ENCODE peak calls at places on chromosomes 6 and 20, in nine cellular contexts. G is iris pigment epithelial cell; Z is fibroblast of the aortic adventitia; P is T-cell; W is effector CD4-positive, alpha-beta T cell; T is AG10803; X is ovary; U is ACHN; M is astrocyte of the spinal cord. J is an unnamed sample.

GRCh38 chr6:63441266-63441956 is 121.6 kb upstream of the LGSN start:
- DNase-seq in G (no peak), Z (no peak), P (no peak), W (no peak), T (no peak), X (no peak), U (no peak), M (no peak), J (no peak)

GRCh38 chr6:113392551-113393055 is 464.5 kb upstream of the MARCKS start:
- DNase-seq in G (no peak), Z (no peak), P (no peak), W (no peak), T (no peak), X (no peak), U (no peak), M (no peak), J (no peak)

GRCh38 chr6:373773-374724 is 17.5 kb upstream of the IRF4 start:
- DNase-seq in G (no peak), Z (peak; percentile 40), P (no peak), W (no peak), T (peak; percentile 46), X (no peak), U (no peak), M (no peak), J (no peak)

GRCh38 chr6:30263734-30264133 is 50.5 kb upstream of the TRIM26 start:
- DNase-seq in G (peak; percentile 79), Z (peak; percentile 35), P (no peak), W (no peak), T (peak; percentile 74), X (no peak), U (peak; percentile 11), M (peak; percentile 38), J (no peak)

GRCh38 chr6:7156666-7157278 is 49.0 kb downstream of the RREB1 start:
- DNase-seq in G (peak; percentile 49), Z (peak; percentile 86), P (no peak), W (no peak), T (peak; percentile 93), X (no peak), U (no peak), M (peak; percentile 62), J (no peak)

GRCh38 chr20:53918949-53919361 is 151.4 kb downstream of the BCAS1 start:
- DNase-seq in G (no peak), Z (no peak), P (no peak), W (no peak), T (no peak), X (no peak), U (no peak), M (no peak), J (peak; percentile 71)

GRCh38 chr6:107315116-107315515 is 144.2 kb downstream of the PDSS2 start:
- DNase-seq in G (no peak), Z (no peak), P (no peak), W (no peak), T (no peak), X (no peak), U (no peak), M (no peak), J (no peak)

GRCh38 chr6:138044458-138044857 is 62.8 kb downstream of the PERP start:
- DNase-seq in G (peak; percentile 1), Z (no peak), P (no peak), W (no peak), T (no peak), X (no peak), U (no peak), M (no peak), J (no peak)

GRCh38 chr6:139583420-139583819 is 209.0 kb upstream of the CITED2 start:
- DNase-seq in G (peak; percentile 55), Z (peak; percentile 24), P (no peak), W (no peak), T (no peak), X (no peak), U (no peak), M (peak; percentile 20), J (no peak)

GRCh38 chr20:7694940-7695567 is 245.2 kb downstream of the HAO1 start:
- DNase-seq in G (no peak), Z (peak; percentile 51), P (no peak), W (no peak), T (peak; percentile 42), X (no peak), U (no peak), M (no peak), J (no peak)

GRCh38 chr6:159074120-159074684 is 29.4 kb upstream of the TAGAP start:
- DNase-seq in G (peak; percentile 55), Z (peak; percentile 58), P (no peak), W (no peak), T (peak; percentile 27), X (no peak), U (peak; percentile 19), M (peak; percentile 38), J (peak; percentile 53)

GRCh38 chr20:10511507-10512231 is 76.6 kb downstream of the SLX4IP start:
- DNase-seq in G (peak; percentile 99), Z (peak; percentile 96), P (peak; percentile 41), W (peak; percentile 32), T (peak; percentile 95), X (peak; percentile 73), U (peak; percentile 90), M (peak; percentile 100), J (peak; percentile 70)

GRCh38 chr6:45608252-45608911 is 230.6 kb upstream of the SUPT3H start:
- DNase-seq in G (peak; percentile 43), Z (no peak), P (no peak), W (no peak), T (peak; percentile 56), X (no peak), U (no peak), M (peak; percentile 39), J (no peak)